ENCODE peak calls at places on chromosomes 3 and 15, in six cellular contexts. One of them, this sample, is unnamed.

GRCh38 chr3:128575777-128576176 is 74.8 kb downstream of the RPN1 start:
- DNase-seq in neuronal stem cell: no peak
- DNase-seq in H1: no peak
- DNase-seq in mesendoderm: no peak
- DNase-seq in H9: no peak
- DNase-seq in IMR-90: no peak
- DNase-seq in this sample: no peak

GRCh38 chr3:49454898-49455681 is 15.0 kb upstream of the DAG1 start:
- DNase-seq in mesendoderm: peak; percentile 22
- DNase-seq in neuronal stem cell: no peak
- DNase-seq in H9: no peak
- DNase-seq in H1: peak; percentile 48
- DNase-seq in IMR-90: no peak
- DNase-seq in this sample: no peak

GRCh38 chr15:100771745-100772144 is 107.9 kb upstream of the ALDH1A3 start:
- DNase-seq in neuronal stem cell: no peak
- DNase-seq in IMR-90: no peak
- DNase-seq in mesendoderm: no peak
- DNase-seq in H1: no peak
- DNase-seq in H9: no peak
- DNase-seq in this sample: no peak

GRCh38 chr15:36208868-36209582 is 370.4 kb upstream of the CDIN1 start:
- DNase-seq in H9: no peak
- DNase-seq in neuronal stem cell: no peak
- DNase-seq in IMR-90: peak; percentile 37
- DNase-seq in mesendoderm: no peak
- DNase-seq in H1: no peak
- DNase-seq in this sample: peak; percentile 11

GRCh38 chr3:15815696-15816095 is 17.9 kb upstream of the ANKRD28 start:
- DNase-seq in IMR-90: peak; percentile 88
- DNase-seq in H1: no peak
- DNase-seq in mesendoderm: peak; percentile 26
- DNase-seq in H9: no peak
- DNase-seq in neuronal stem cell: no peak
- DNase-seq in this sample: peak; percentile 80

GRCh38 chr3:52663098-52663497 is 22.6 kb downstream of the PBRM1 start:
- DNase-seq in mesendoderm: no peak
- DNase-seq in neuronal stem cell: no peak
- DNase-seq in IMR-90: no peak
- DNase-seq in H9: no peak
- DNase-seq in H1: no peak
- DNase-seq in this sample: no peak

GRCh38 chr3:114452176-114452744 is 158.4 kb downstream of the TIGIT start:
- DNase-seq in H1: no peak
- DNase-seq in mesendoderm: no peak
- DNase-seq in neuronal stem cell: no peak
- DNase-seq in IMR-90: peak; percentile 4
- DNase-seq in H9: no peak
- DNase-seq in this sample: no peak

GRCh38 chr3:195385526-195385925 is 57.3 kb downstream of the ACAP2 start:
- DNase-seq in H1: no peak
- DNase-seq in IMR-90: peak; percentile 23
- DNase-seq in neuronal stem cell: peak; percentile 18
- DNase-seq in H9: no peak
- DNase-seq in mesendoderm: peak; percentile 81
- DNase-seq in this sample: peak; percentile 37

GRCh38 chr3:191688756-191689433 is 227.9 kb downstream of the PYDC2 start:
- DNase-seq in IMR-90: no peak
- DNase-seq in neuronal stem cell: no peak
- DNase-seq in H9: peak; percentile 66
- DNase-seq in H1: no peak
- DNase-seq in mesendoderm: peak; percentile 71
- DNase-seq in this sample: no peak

GRCh38 chr3:14360123-14360881 is 42.1 kb upstream of the SLC6A6 start:
- DNase-seq in H1: no peak
- DNase-seq in mesendoderm: no peak
- DNase-seq in IMR-90: peak; percentile 62
- DNase-seq in H9: no peak
- DNase-seq in neuronal stem cell: no peak
- DNase-seq in this sample: peak; percentile 70

GRCh38 chr15:64348455-64348854 is 7.5 kb downstream of the CSNK1G1 start:
- DNase-seq in neuronal stem cell: no peak
- DNase-seq in mesendoderm: no peak
- DNase-seq in H1: no peak
- DNase-seq in H9: no peak
- DNase-seq in IMR-90: peak; percentile 36
- DNase-seq in this sample: peak; percentile 24

GRCh38 chr3:17158941-17159682 is 274.4 kb downstream of the PLCL2 start:
- DNase-seq in H9: no peak
- DNase-seq in H1: no peak
- DNase-seq in mesendoderm: no peak
- DNase-seq in IMR-90: peak; percentile 12
- DNase-seq in neuronal stem cell: no peak
- DNase-seq in this sample: no peak

GRCh38 chr3:142647856-142648255 is 51.7 kb downstream of the PLS1 start:
- DNase-seq in neuronal stem cell: no peak
- DNase-seq in mesendoderm: no peak
- DNase-seq in H9: no peak
- DNase-seq in H1: no peak
- DNase-seq in IMR-90: peak; percentile 5
- DNase-seq in this sample: no peak

GRCh38 chr3:11495948-11496557 is 147.7 kb downstream of the VGLL4 start:
- DNase-seq in mesendoderm: peak; percentile 91
- DNase-seq in H9: peak; percentile 65
- DNase-seq in neuronal stem cell: peak; percentile 67
- DNase-seq in H1: no peak
- DNase-seq in IMR-90: no peak
- DNase-seq in this sample: no peak

GRCh38 chr3:25783661-25784512 is 644 bp upstream of the NGLY1 start:
- DNase-seq in mesendoderm: peak; percentile 86
- DNase-seq in neuronal stem cell: peak; percentile 63
- DNase-seq in IMR-90: peak; percentile 18
- DNase-seq in H9: peak; percentile 86
- DNase-seq in H1: no peak
- DNase-seq in this sample: peak; percentile 49

GRCh38 chr15:90364251-90364650 is 12.2 kb downstream of the ZNF774 start:
- DNase-seq in neuronal stem cell: no peak
- DNase-seq in H9: no peak
- DNase-seq in IMR-90: peak; percentile 56
- DNase-seq in mesendoderm: no peak
- DNase-seq in H1: no peak
- DNase-seq in this sample: peak; percentile 22

GRCh38 chr3:33911525-33912322 is 113.3 kb downstream of the PDCD6IP start:
- DNase-seq in neuronal stem cell: no peak
- DNase-seq in H1: no peak
- DNase-seq in IMR-90: peak; percentile 65
- DNase-seq in H9: no peak
- DNase-seq in mesendoderm: peak; percentile 23
- DNase-seq in this sample: peak; percentile 42

GRCh38 chr3:135771760-135772159 is 193.8 kb upstream of the PPP2R3A start:
- DNase-seq in neuronal stem cell: no peak
- DNase-seq in H9: no peak
- DNase-seq in mesendoderm: no peak
- DNase-seq in IMR-90: no peak
- DNase-seq in H1: no peak
- DNase-seq in this sample: no peak

GRCh38 chr3:4322635-4323034 is 19.5 kb downstream of the SETMAR start:
- DNase-seq in mesendoderm: no peak
- DNase-seq in neuronal stem cell: no peak
- DNase-seq in H9: no peak
- DNase-seq in H1: no peak
- DNase-seq in IMR-90: peak; percentile 81
- DNase-seq in this sample: peak; percentile 69

GRCh38 chr3:139588450-139588849 is 48.9 kb upstream of the RBP1 start:
- DNase-seq in H9: peak; percentile 77
- DNase-seq in neuronal stem cell: peak; percentile 11
- DNase-seq in IMR-90: no peak
- DNase-seq in mesendoderm: peak; percentile 81
- DNase-seq in H1: peak; percentile 83
- DNase-seq in this sample: no peak

GRCh38 chr3:120052685-120053084 is 41.6 kb downstream of the GSK3B start:
- DNase-seq in H9: no peak
- DNase-seq in IMR-90: no peak
- DNase-seq in neuronal stem cell: no peak
- DNase-seq in H1: no peak
- DNase-seq in mesendoderm: no peak
- DNase-seq in this sample: no peak

GRCh38 chr3:120048355-120048754 is 45.9 kb downstream of the GSK3B start:
- DNase-seq in neuronal stem cell: no peak
- DNase-seq in H1: no peak
- DNase-seq in H9: no peak
- DNase-seq in IMR-90: peak; percentile 5
- DNase-seq in mesendoderm: no peak
- DNase-seq in this sample: no peak

GRCh38 chr3:120047686-120048085 is 46.6 kb downstream of the GSK3B start:
- DNase-seq in H1: no peak
- DNase-seq in IMR-90: no peak
- DNase-seq in H9: no peak
- DNase-seq in mesendoderm: no peak
- DNase-seq in neuronal stem cell: no peak
- DNase-seq in this sample: no peak

GRCh38 chr3:120052225-120052624 is 42.0 kb downstream of the GSK3B start:
- DNase-seq in IMR-90: no peak
- DNase-seq in H1: no peak
- DNase-seq in H9: no peak
- DNase-seq in neuronal stem cell: no peak
- DNase-seq in mesendoderm: no peak
- DNase-seq in this sample: no peak

DNA sequence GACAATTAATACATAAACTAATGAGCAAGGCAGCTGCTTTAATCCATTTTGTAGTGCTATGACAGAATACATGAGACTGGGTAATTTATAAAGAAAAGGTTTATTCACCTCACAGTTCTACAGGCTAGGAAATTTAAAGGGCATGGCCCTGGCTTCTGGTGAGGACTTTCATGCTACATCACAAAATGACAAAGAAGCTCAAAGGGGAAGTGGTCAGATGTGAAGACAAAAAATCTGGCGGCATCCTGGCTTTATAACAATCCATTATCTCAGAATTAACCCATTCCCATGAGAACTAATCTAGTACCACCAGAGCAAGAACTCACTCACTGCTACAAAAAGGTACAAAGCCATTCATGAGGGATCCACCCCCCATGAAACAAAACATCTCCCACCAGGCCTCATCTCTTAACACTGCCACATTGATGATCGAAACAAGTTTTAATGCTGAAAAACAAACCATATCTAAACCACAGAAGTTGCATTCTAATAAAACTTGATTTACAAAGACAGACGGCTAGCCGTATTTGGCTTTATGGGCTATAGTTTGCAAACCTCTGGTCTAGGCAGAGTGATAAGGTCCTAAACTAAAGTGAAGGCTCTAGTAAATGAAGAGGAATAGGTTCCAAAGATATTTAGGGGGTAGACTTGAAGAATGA is 44.2 kb downstream of the GSK3B start:
- DNase-seq in H1: no peak
- DNase-seq in IMR-90: no peak
- DNase-seq in neuronal stem cell: no peak
- DNase-seq in H9: no peak
- DNase-seq in mesendoderm: no peak
- DNase-seq in this sample: no peak
- H3K4ac ChIP-seq in H1: no peak overlapping the region
- H3K4ac ChIP-seq in IMR-90: no peak overlapping the region
- H3K4ac ChIP-seq in neuronal stem cell: no peak overlapping the region
- H3K4ac ChIP-seq in H9: no peak overlapping the region
- H3K4ac ChIP-seq in mesendoderm: no peak overlapping the region
- H3K4ac ChIP-seq in this sample: no peak overlapping the region

GRCh38 chr15:32104061-32104980 is 74.0 kb downstream of the CHRNA7 start:
- DNase-seq in H1: no peak
- DNase-seq in IMR-90: no peak
- DNase-seq in mesendoderm: no peak
- DNase-seq in neuronal stem cell: no peak
- DNase-seq in H9: no peak
- DNase-seq in this sample: no peak
- H3K4ac ChIP-seq in H1: no peak overlapping the region
- H3K4ac ChIP-seq in IMR-90: no peak overlapping the region
- H3K4ac ChIP-seq in mesendoderm: no peak overlapping the region
- H3K4ac ChIP-seq in neuronal stem cell: no peak overlapping the region
- H3K4ac ChIP-seq in H9: no peak overlapping the region
- H3K4ac ChIP-seq in this sample: no peak overlapping the region

DNA sequence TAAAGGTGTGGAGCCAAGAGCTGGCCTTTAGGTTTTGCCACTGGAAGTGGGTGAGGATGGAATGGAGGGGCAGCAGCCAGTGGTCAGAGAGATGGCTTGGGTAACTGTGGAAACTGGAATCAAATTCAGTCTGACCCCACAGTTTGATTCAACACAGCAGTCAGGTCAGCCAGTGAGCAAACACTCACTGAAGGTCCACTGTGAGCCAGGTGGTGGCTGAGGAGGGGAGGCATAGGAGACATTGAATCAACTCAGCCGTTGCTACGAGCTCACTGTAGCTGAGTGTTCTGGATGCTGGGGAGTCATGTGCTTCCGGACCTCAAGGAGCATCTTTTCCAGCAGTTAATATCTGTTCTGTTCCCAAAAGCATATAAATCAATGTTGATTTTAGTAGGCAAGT is 37.5 kb downstream of the LPP start:
- DNase-seq in H9: no peak
- DNase-seq in IMR-90: no peak
- DNase-seq in neuronal stem cell: no peak
- DNase-seq in mesendoderm: no peak
- DNase-seq in H1: no peak
- DNase-seq in this sample: no peak
- H3K4ac ChIP-seq in H9: no peak overlapping the region
- H3K4ac ChIP-seq in IMR-90: no peak overlapping the region
- H3K4ac ChIP-seq in neuronal stem cell: no peak overlapping the region
- H3K4ac ChIP-seq in mesendoderm: no peak overlapping the region
- H3K4ac ChIP-seq in H1: no peak overlapping the region
- H3K4ac ChIP-seq in this sample: no peak overlapping the region

DNA sequence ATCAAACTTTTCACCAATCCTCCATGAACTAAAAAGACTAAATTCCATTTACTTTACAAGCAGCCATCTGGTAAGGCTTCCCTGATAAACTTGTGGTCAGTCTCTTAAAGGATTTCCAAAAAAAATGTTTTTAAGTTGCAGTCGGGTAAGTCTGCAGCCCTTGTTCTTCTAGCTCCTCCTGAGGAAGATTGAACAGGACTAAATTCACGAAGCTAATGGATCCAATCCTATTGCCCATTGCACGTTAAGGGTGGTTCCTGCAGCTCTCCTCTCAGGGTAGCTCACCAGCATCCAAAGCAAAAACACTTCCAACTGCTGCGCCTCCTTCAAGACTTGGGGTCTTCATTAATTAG is 2.8 kb downstream of the HES1 start:
- DNase-seq in IMR-90: peak; percentile 56
- DNase-seq in mesendoderm: no peak
- DNase-seq in H9: no peak
- DNase-seq in neuronal stem cell: no peak
- DNase-seq in H1: no peak
- DNase-seq in this sample: no peak
- H3K4ac ChIP-seq in IMR-90: no peak overlapping the region
- H3K4ac ChIP-seq in mesendoderm: peak overlapping the region; percentile 88
- H3K4ac ChIP-seq in H9: no peak overlapping the region
- H3K4ac ChIP-seq in neuronal stem cell: no peak overlapping the region
- H3K4ac ChIP-seq in H1: no peak overlapping the region
- H3K4ac ChIP-seq in this sample: no peak overlapping the region

This sample was measured in mesenchymal stem cell.